ENCODE peak calls at places on chromosomes 5 and 9, in five cellular contexts. P is psoas muscle, I is neural progenitor cell, Y is left ventricle myocardium inferior, Q is ovary. G is an unnamed sample.

GRCh38 chr9:121892706-121893105 is 200.4 kb downstream of the TTLL11 start:
- DNase-seq in P (no peak), I (no peak), Y (no peak), Q (no peak), G (no peak)

GRCh38 chr5:138874771-138875628 is at the start of gene LRRTM2:
- DNase-seq in P (no peak), I (peak), Y (no peak), Q (no peak), G (no peak)

GRCh38 chr5:138752341-138752950 is 779 bp upstream of the CTNNA1 start:
- DNase-seq in P (no peak), I (peak), Y (peak), Q (peak), G (no peak)

GRCh38 chr9:126375386-126375785 is 48.8 kb downstream of the MVB12B start:
- DNase-seq in P (no peak), I (peak), Y (no peak), Q (no peak), G (no peak)

GRCh38 chr5:65823174-65823573 is 101.2 kb downstream of the NLN start:
- DNase-seq in P (no peak), I (no peak), Y (no peak), Q (no peak), G (no peak)

GRCh38 chr9:89635816-89636215 is 31.0 kb downstream of the GADD45G start:
- DNase-seq in P (no peak), I (no peak), Y (no peak), Q (no peak), G (no peak)

GRCh38 chr9:27554712-27555111 is 18.6 kb downstream of the C9orf72 start:
- DNase-seq in P (no peak), I (no peak), Y (no peak), Q (no peak), G (no peak)

GRCh38 chr9:79384506-79384905 is 187.3 kb upstream of the TLE4 start:
- DNase-seq in P (no peak), I (no peak), Y (no peak), Q (no peak), G (no peak)

GRCh38 chr5:179827684-179828083 is 7.0 kb downstream of the SQSTM1 start:
- DNase-seq in P (no peak), I (no peak), Y (no peak), Q (no peak), G (peak)

GRCh38 chr9:113502427-113503008 is 39.0 kb downstream of the RGS3 start:
- DNase-seq in P (no peak), I (no peak), Y (no peak), Q (no peak), G (no peak)

GRCh38 chr9:116661037-116661954 is 25.8 kb upstream of the TRIM32 start:
- DNase-seq in P (no peak), I (peak), Y (no peak), Q (no peak), G (no peak)

GRCh38 chr5:3344671-3345070 is 251.0 kb upstream of the IRX1 start:
- DNase-seq in P (no peak), I (no peak), Y (no peak), Q (no peak), G (no peak)

GRCh38 chr5:2579126-2579525 is 172.4 kb downstream of the IRX2 start:
- DNase-seq in P (no peak), I (peak), Y (no peak), Q (no peak), G (no peak)

GRCh38 chr9:121915304-121915625 is 177.8 kb downstream of the TTLL11 start:
- DNase-seq in P (no peak), I (no peak), Y (no peak), Q (no peak), G (no peak)

GRCh38 chr5:154031923-154032489 is 6.7 kb downstream of the FAM114A2 start:
- DNase-seq in P (no peak), I (no peak), Y (no peak), Q (no peak), G (no peak)

GRCh38 chr5:61351733-61352132 is 19.7 kb downstream of the ZSWIM6 start:
- DNase-seq in P (no peak), I (no peak), Y (no peak), Q (no peak), G (no peak)

GRCh38 chr5:68745459-68745858 is 348.4 kb upstream of the SLC30A5 start:
- DNase-seq in P (no peak), I (no peak), Y (no peak), Q (no peak), G (no peak)

GRCh38 chr5:171984748-171985419 is 21.6 kb downstream of the FBXW11 start:
- DNase-seq in P (no peak), I (no peak), Y (no peak), Q (no peak), G (no peak)

GRCh38 chr9:131714161-131714646 is 25.7 kb downstream of the RAPGEF1 start:
- DNase-seq in P (peak), I (no peak), Y (peak), Q (peak), G (no peak)

GRCh38 chr5:35026941-35027340 is 20.8 kb downstream of the AGXT2 start:
- DNase-seq in P (no peak), I (no peak), Y (no peak), Q (no peak), G (no peak)

GRCh38 chr9:110123364-110124095 is 84.4 kb downstream of the C9orf152 start:
- DNase-seq in P (no peak), I (no peak), Y (no peak), Q (no peak), G (no peak)

GRCh38 chr5:140362875-140363630 is 3.1 kb downstream of the SLC4A9 start:
- DNase-seq in P (peak), I (peak), Y (peak), Q (peak), G (peak)

GRCh38 chr5:119323630-119324000 is 32.2 kb upstream of the TNFAIP8 start:
- DNase-seq in P (no peak), I (no peak), Y (no peak), Q (no peak), G (no peak)

GRCh38 chr9:99118782-99119466 is 14.0 kb downstream of the TGFBR1 start:
- DNase-seq in P (no peak), I (no peak), Y (no peak), Q (no peak), G (no peak)

GRCh38 chr9:94076557-94076956 is 7.7 kb upstream of the PTPDC1 start:
- DNase-seq in P (no peak), I (no peak), Y (no peak), Q (no peak), G (no peak)

GRCh38 chr5:149172261-149172660 is 31.0 kb downstream of the ABLIM3 start:
- DNase-seq in P (no peak), I (no peak), Y (no peak), Q (no peak), G (no peak)

GRCh38 chr5:175876107-175876506 is 4.7 kb downstream of the CPLX2 start:
- DNase-seq in P (no peak), I (no peak), Y (no peak), Q (no peak), G (no peak)

GRCh38 chr5:109105631-109106267 is 304.0 kb downstream of the PJA2 start:
- DNase-seq in P (no peak), I (peak), Y (no peak), Q (no peak), G (no peak)

GRCh38 chr5:102341918-102342317 is 45.8 kb upstream of the SLCO4C1 start:
- DNase-seq in P (no peak), I (peak), Y (no peak), Q (no peak), G (no peak)

GRCh38 chr5:148202531-148203092 is at the start of gene SPINK6:
- DNase-seq in P (no peak), I (no peak), Y (no peak), Q (no peak), G (no peak)

GRCh38 chr5:150434502-150434901 is 15.0 kb downstream of the RPS14 start:
- DNase-seq in P (no peak), I (no peak), Y (no peak), Q (no peak), G (no peak)

GRCh38 chr5:74556631-74557595 is 83.6 kb downstream of the ENC1 start:
- DNase-seq in P (no peak), I (no peak), Y (no peak), Q (no peak), G (no peak)

GRCh38 chr9:75445122-75445521 is 356.8 kb downstream of the OSTF1 start:
- DNase-seq in P (no peak), I (no peak), Y (no peak), Q (no peak), G (no peak)
- H3K27ac ChIP-seq in P (no peak), I (no peak), Y (no peak), Q (no peak), G (no peak)

DNA sequence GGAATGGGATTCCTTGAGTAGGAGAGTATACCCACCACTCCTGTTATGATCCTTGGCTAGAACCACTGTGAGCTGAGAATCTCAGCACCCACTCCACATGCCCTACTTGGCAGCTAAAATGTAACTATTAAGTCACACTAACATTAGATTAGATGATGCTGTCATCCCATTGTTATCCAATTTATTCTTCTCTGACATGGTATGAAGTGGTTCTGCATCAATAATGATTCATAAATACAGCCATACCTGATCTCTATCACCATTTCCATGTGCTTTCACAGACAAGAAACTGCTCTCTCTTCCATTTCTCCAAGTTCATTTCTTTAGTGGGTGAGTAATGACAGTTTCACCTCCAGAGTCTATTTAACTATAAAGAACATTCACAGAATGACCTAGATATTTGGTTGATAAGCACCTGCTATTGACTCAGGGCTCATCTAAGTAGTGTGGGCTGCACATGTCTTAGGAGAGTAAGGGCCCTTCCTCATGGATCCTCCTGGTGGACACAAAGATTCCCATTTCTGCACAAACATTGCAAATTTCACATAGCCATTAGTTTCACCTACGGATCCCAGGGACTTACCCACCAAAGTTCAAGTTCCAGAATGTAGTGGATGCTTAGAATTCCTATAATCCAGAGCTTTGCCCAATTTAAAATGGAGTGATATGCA is 187.9 kb downstream of the EBF1 start:
- DNase-seq in P (no peak), I (no peak), Y (no peak), Q (no peak), G (no peak)
- TF ChIP-seq CTCF in P (no peak), I (no peak), Y (no peak), Q (no peak), G (no peak)

GRCh38 chr9:129885670-129886106 is 50.4 kb downstream of the USP20 start:
- DNase-seq in P (peak), I (peak), Y (peak), Q (peak), G (peak)
- H3K4me3 ChIP-seq in P (peak), I (peak), Y (peak), Q (peak), G (peak)

DNA sequence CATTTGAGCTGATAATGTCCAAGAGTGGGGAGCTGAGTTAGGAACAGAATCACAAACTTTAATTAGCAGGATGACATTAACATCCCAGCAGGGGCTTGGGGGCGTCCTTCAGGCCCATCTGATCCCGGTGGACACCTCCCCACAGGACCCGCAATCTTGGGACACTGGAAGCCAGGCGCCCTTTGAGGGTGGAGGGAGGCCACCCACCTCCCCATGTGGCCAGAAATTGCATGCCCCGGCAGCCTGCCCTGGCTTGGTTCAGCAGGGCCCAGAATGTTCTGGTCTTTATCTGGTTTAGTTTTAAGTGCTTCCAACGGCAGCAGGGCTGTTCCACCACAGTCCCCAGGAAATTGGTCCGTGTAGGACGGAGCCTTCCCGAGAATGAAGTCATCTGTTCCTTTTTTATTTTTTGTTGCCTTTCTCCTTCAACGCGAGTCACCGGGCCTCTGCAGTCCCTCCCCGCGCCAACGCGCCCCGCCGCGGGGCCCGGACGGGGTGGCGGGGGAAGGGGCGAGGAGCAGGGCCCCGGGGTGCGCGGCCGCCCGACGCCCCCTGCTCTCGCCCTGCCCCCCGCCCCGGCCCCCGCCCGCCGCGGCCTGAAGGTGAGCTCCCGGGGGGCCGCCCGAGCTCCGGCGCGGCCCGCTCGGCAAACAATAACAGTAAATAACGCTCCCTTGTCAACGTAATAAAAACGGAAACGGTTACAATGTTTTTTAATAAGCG is 207.9 kb downstream of the C9orf50 start:
- DNase-seq in P (peak), I (peak), Y (peak), Q (peak), G (peak)
- H3K27ac ChIP-seq in P (peak), I (peak), Y (peak), Q (peak), G (peak)

GRCh38 chr5:55231476-55232193 is 1.8 kb downstream of the CCNO start:
- DNase-seq in P (no peak), I (peak), Y (no peak), Q (peak), G (no peak)
- TF ChIP-seq CTCF in P (no peak), I (no peak), Y (no peak), Q (no peak), G (no peak)

GRCh38 chr5:132262882-132263547 is 5.5 kb downstream of the PDLIM4 start:
- DNase-seq in P (no peak), I (no peak), Y (no peak), Q (no peak), G (no peak)
- H3K4me3 ChIP-seq in P (no peak), I (no peak), Y (no peak), Q (no peak), G (no peak)

G was measured in left lung.